ENCODE peak calls at places on chromosomes 3 and 15, in seven cellular contexts. One of them, this sample, is unnamed.
A peak's percentile ranks its signal among the peaks of the same experiment; 100 is the strongest.

GRCh38 chr15:63555520-63555919 is 41.7 kb upstream of the FBXL22 start:
- DNase-seq in hepatocyte: no peak
- DNase-seq in Panc1: no peak
- DNase-seq in sigmoid colon: no peak
- DNase-seq in right lobe of liver: no peak
- DNase-seq in right atrium auricular region: no peak
- DNase-seq in ovary: no peak
- DNase-seq in this sample: no peak

GRCh38 chr15:25545017-25545416 is 106.2 kb upstream of the UBE3A start:
- DNase-seq in hepatocyte: no peak
- DNase-seq in right lobe of liver: no peak
- DNase-seq in Panc1: no peak
- DNase-seq in right atrium auricular region: no peak
- DNase-seq in sigmoid colon: no peak
- DNase-seq in ovary: no peak
- DNase-seq in this sample: peak; percentile 59

GRCh38 chr15:40539030-40539429 is 25.8 kb downstream of the CCDC32 start:
- DNase-seq in ovary: no peak
- DNase-seq in sigmoid colon: no peak
- DNase-seq in Panc1: no peak
- DNase-seq in right atrium auricular region: no peak
- DNase-seq in right lobe of liver: no peak
- DNase-seq in hepatocyte: no peak
- DNase-seq in this sample: no peak

GRCh38 chr15:37550360-37551024 is 383.9 kb upstream of the TMCO5A start:
- DNase-seq in ovary: no peak
- DNase-seq in hepatocyte: no peak
- DNase-seq in Panc1: no peak
- DNase-seq in right lobe of liver: no peak
- DNase-seq in right atrium auricular region: no peak
- DNase-seq in sigmoid colon: no peak
- DNase-seq in this sample: no peak

GRCh38 chr3:169526246-169526645 is 137.3 kb downstream of the MECOM start:
- DNase-seq in sigmoid colon: no peak
- DNase-seq in hepatocyte: no peak
- DNase-seq in right lobe of liver: no peak
- DNase-seq in Panc1: no peak
- DNase-seq in ovary: no peak
- DNase-seq in right atrium auricular region: no peak
- DNase-seq in this sample: peak; percentile 5

GRCh38 chr3:115062412-115062956 is 84.6 kb downstream of the ZBTB20 start:
- DNase-seq in right lobe of liver: no peak
- DNase-seq in ovary: no peak
- DNase-seq in hepatocyte: no peak
- DNase-seq in Panc1: no peak
- DNase-seq in sigmoid colon: no peak
- DNase-seq in right atrium auricular region: no peak
- DNase-seq in this sample: no peak

GRCh38 chr3:116963802-116964201 is 254.2 kb downstream of the TUSC7 start:
- DNase-seq in Panc1: no peak
- DNase-seq in right atrium auricular region: no peak
- DNase-seq in hepatocyte: no peak
- DNase-seq in sigmoid colon: no peak
- DNase-seq in right lobe of liver: no peak
- DNase-seq in ovary: no peak
- DNase-seq in this sample: no peak

GRCh38 chr15:74815121-74815933 is 2.7 kb downstream of the LMAN1L start:
- DNase-seq in sigmoid colon: no peak
- DNase-seq in hepatocyte: no peak
- DNase-seq in Panc1: no peak
- DNase-seq in right lobe of liver: peak; percentile 83
- DNase-seq in right atrium auricular region: no peak
- DNase-seq in ovary: no peak
- DNase-seq in this sample: no peak

GRCh38 chr15:71575474-71576045 is 234.8 kb upstream of the NR2E3 start:
- DNase-seq in right atrium auricular region: no peak
- DNase-seq in right lobe of liver: no peak
- DNase-seq in ovary: no peak
- DNase-seq in hepatocyte: no peak
- DNase-seq in Panc1: no peak
- DNase-seq in sigmoid colon: no peak
- DNase-seq in this sample: no peak

GRCh38 chr3:197445886-197446631 is 109.7 kb downstream of the BDH1 start:
- DNase-seq in Panc1: no peak
- DNase-seq in sigmoid colon: peak; percentile 50
- DNase-seq in right lobe of liver: no peak
- DNase-seq in hepatocyte: no peak
- DNase-seq in ovary: no peak
- DNase-seq in right atrium auricular region: no peak
- DNase-seq in this sample: no peak

GRCh38 chr3:194777729-194778128 is 92.0 kb downstream of the FAM43A start:
- DNase-seq in hepatocyte: no peak
- DNase-seq in Panc1: no peak
- DNase-seq in right lobe of liver: peak; percentile 10
- DNase-seq in right atrium auricular region: peak; percentile 16
- DNase-seq in ovary: no peak
- DNase-seq in sigmoid colon: no peak
- DNase-seq in this sample: no peak

GRCh38 chr3:107988464-107989156 is 102.2 kb downstream of the CD47 start:
- DNase-seq in hepatocyte: peak; percentile 64
- DNase-seq in ovary: peak; percentile 52
- DNase-seq in right lobe of liver: peak; percentile 45
- DNase-seq in right atrium auricular region: no peak
- DNase-seq in sigmoid colon: no peak
- DNase-seq in Panc1: no peak
- DNase-seq in this sample: no peak

GRCh38 chr3:13016083-13016725 is 57.0 kb downstream of the IQSEC1 start:
- DNase-seq in Panc1: no peak
- DNase-seq in right atrium auricular region: peak; percentile 83
- DNase-seq in hepatocyte: no peak
- DNase-seq in ovary: no peak
- DNase-seq in right lobe of liver: no peak
- DNase-seq in sigmoid colon: peak; percentile 81
- DNase-seq in this sample: no peak

GRCh38 chr3:137768021-137768360 is 3.9 kb downstream of the SOX14 start:
- DNase-seq in right atrium auricular region: no peak
- DNase-seq in Panc1: no peak
- DNase-seq in sigmoid colon: no peak
- DNase-seq in right lobe of liver: no peak
- DNase-seq in hepatocyte: no peak
- DNase-seq in ovary: no peak
- DNase-seq in this sample: no peak
- H3K4me3 ChIP-seq in right atrium auricular region: no peak overlapping the region
- H3K4me3 ChIP-seq in Panc1: peak overlapping the region; percentile 57
- H3K4me3 ChIP-seq in sigmoid colon: peak overlapping the region; percentile 41
- H3K4me3 ChIP-seq in right lobe of liver: peak overlapping the region; percentile 43
- H3K4me3 ChIP-seq in hepatocyte: peak overlapping the region; percentile 29
- H3K4me3 ChIP-seq in ovary: no peak overlapping the region
- H3K4me3 ChIP-seq in this sample: no peak overlapping the region

DNA sequence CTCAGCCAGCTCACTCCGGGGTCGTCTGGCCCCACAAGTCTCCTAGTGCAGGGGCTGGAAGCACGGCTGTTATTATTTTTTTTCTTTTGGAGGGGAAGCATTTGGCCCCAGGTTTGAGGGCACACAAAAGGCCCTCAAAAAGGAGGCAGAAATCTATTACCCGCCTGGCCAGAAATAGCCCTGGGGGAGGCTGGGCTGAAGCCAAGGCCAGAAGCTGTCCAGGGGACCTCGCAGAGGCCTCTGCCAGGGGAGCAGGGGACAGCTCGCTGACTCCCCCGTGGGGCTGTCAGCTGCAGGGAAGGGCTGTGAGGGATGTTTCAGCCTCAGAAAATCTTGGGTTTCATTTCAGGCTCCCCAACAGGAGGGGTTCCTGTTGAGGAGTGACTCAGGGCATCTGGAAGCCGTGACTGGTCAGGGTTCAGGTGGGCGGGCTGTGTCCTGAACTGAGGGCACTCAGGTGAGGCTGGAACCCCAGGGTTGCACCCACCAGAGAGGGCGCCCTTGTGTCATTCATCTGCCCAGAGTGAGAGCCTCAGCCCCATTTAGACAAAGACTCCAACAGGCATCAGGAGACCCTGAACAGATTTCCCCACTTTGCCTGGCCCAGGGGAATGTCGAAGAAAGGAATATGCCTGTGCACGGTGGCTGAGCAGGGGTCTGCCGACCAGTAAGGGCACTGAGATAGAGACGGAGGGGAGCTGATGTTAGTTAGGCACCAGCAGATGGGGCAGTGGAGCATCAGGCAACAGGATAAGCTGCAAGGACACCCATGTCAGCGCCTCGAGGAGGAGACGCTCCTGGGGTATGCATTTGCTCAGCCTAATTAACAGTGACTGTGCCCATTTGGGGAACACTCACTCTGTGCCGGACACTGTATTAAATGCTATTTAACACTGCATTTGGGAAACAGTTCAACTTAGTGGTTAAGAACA is 43.5 kb upstream of the SLC6A11 start:
- DNase-seq in hepatocyte: no peak
- DNase-seq in sigmoid colon: no peak
- DNase-seq in ovary: no peak
- DNase-seq in right lobe of liver: no peak
- DNase-seq in right atrium auricular region: peak; percentile 44
- DNase-seq in Panc1: no peak
- DNase-seq in this sample: no peak
- H3K27me3 ChIP-seq in hepatocyte: no peaks in the 10 kb centered on the region
- H3K27me3 ChIP-seq in sigmoid colon: no peaks in the 10 kb centered on the region
- H3K27me3 ChIP-seq in ovary: no peaks in the 10 kb centered on the region
- H3K27me3 ChIP-seq in right lobe of liver: no peaks in the 10 kb centered on the region
- H3K27me3 ChIP-seq in right atrium auricular region: no peaks in the 10 kb centered on the region
- H3K27me3 ChIP-seq in Panc1: peaks cover 3% of the 10 kb centered on the region
- H3K27me3 ChIP-seq in this sample: no peaks in the 10 kb centered on the region

GRCh38 chr3:142502187-142502985 is 54.5 kb upstream of the XRN1 start:
- DNase-seq in right atrium auricular region: no peak
- DNase-seq in right lobe of liver: no peak
- DNase-seq in Panc1: no peak
- DNase-seq in hepatocyte: no peak
- DNase-seq in ovary: no peak
- DNase-seq in sigmoid colon: no peak
- DNase-seq in this sample: no peak
- TF ChIP-seq CTCF in right atrium auricular region: no peak
- TF ChIP-seq CTCF in right lobe of liver: no peak
- TF ChIP-seq CTCF in Panc1: no peak
- TF ChIP-seq CTCF in hepatocyte: no peak
- TF ChIP-seq CTCF in ovary: no peak
- TF ChIP-seq CTCF in sigmoid colon: no peak
- TF ChIP-seq CTCF in this sample: no peak

GRCh38 chr3:177144922-177145321 is 52.4 kb downstream of the TBL1XR1 start:
- DNase-seq in hepatocyte: no peak
- DNase-seq in Panc1: no peak
- DNase-seq in ovary: no peak
- DNase-seq in right atrium auricular region: no peak
- DNase-seq in right lobe of liver: no peak
- DNase-seq in sigmoid colon: no peak
- DNase-seq in this sample: no peak

GRCh38 chr3:177147790-177148189 is 49.5 kb downstream of the TBL1XR1 start:
- DNase-seq in right atrium auricular region: no peak
- DNase-seq in Panc1: no peak
- DNase-seq in hepatocyte: no peak
- DNase-seq in right lobe of liver: no peak
- DNase-seq in sigmoid colon: no peak
- DNase-seq in ovary: no peak
- DNase-seq in this sample: no peak

GRCh38 chr3:177145954-177146353 is 51.3 kb downstream of the TBL1XR1 start:
- DNase-seq in ovary: no peak
- DNase-seq in Panc1: no peak
- DNase-seq in sigmoid colon: no peak
- DNase-seq in right lobe of liver: no peak
- DNase-seq in hepatocyte: no peak
- DNase-seq in right atrium auricular region: no peak
- DNase-seq in this sample: no peak

GRCh38 chr3:177146646-177147045 is 50.6 kb downstream of the TBL1XR1 start:
- DNase-seq in sigmoid colon: no peak
- DNase-seq in right atrium auricular region: no peak
- DNase-seq in right lobe of liver: no peak
- DNase-seq in Panc1: no peak
- DNase-seq in hepatocyte: no peak
- DNase-seq in ovary: no peak
- DNase-seq in this sample: no peak

DNA sequence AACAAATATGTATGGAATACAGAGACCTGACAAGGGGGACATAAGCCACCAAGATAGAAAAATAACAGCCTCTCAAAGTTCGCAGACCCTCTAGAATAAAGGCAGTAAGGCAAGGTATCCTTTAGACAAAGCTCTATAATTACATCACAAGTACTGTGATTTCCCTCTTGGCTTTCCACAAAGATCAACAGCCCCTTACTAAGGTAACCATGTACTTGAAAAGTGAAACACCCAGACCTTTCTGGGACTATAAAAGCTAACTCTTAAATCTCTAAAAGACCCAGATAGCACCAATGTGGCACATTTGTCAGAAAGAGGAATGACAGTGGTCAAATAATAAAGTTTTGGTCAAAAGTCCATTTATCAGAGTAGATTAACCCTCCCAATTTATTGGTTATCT is 51.9 kb downstream of the TBL1XR1 start:
- DNase-seq in hepatocyte: no peak
- DNase-seq in sigmoid colon: no peak
- DNase-seq in ovary: no peak
- DNase-seq in right lobe of liver: no peak
- DNase-seq in right atrium auricular region: no peak
- DNase-seq in Panc1: no peak
- DNase-seq in this sample: no peak
- H3K4me3 ChIP-seq in hepatocyte: no peak overlapping the region
- H3K4me3 ChIP-seq in sigmoid colon: no peak overlapping the region
- H3K4me3 ChIP-seq in ovary: no peak overlapping the region
- H3K4me3 ChIP-seq in right lobe of liver: no peak overlapping the region
- H3K4me3 ChIP-seq in right atrium auricular region: no peak overlapping the region
- H3K4me3 ChIP-seq in Panc1: no peak overlapping the region
- H3K4me3 ChIP-seq in this sample: no peak overlapping the region

DNA sequence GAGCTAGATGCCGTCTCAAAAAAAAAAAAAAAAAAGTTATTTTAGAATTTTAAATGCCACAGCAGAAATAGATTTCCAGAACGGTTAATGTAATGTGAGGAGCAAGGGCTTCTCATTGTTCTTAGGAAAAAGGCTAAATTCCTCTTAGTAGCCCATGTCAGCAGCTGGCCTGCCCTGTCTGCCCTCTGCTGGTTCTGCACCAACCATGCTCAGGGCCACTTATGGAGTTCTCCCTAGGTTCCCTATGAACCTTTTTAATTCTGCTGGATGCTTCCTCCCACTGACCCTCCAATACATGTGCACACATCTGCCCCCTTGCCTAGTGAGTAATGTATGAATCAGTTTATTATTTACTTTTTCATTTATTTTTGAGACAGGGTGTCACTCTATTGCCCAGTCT is 32.2 kb upstream of the DPPA4 start:
- DNase-seq in sigmoid colon: no peak
- DNase-seq in right atrium auricular region: no peak
- DNase-seq in ovary: no peak
- DNase-seq in Panc1: no peak
- DNase-seq in right lobe of liver: peak; percentile 55
- DNase-seq in hepatocyte: peak; percentile 10
- DNase-seq in this sample: no peak
- H3K27me3 ChIP-seq in sigmoid colon: no peaks in the 10 kb centered on the region
- H3K27me3 ChIP-seq in right atrium auricular region: no peaks in the 10 kb centered on the region
- H3K27me3 ChIP-seq in ovary: no peaks in the 10 kb centered on the region
- H3K27me3 ChIP-seq in Panc1: no peaks in the 10 kb centered on the region
- H3K27me3 ChIP-seq in right lobe of liver: no peaks in the 10 kb centered on the region
- H3K27me3 ChIP-seq in hepatocyte: no peaks in the 10 kb centered on the region
- H3K27me3 ChIP-seq in this sample: no peaks in the 10 kb centered on the region

GRCh38 chr3:190384241-190384863 is 3.6 kb upstream of the CLDN16 start:
- DNase-seq in sigmoid colon: no peak
- DNase-seq in hepatocyte: peak; percentile 78
- DNase-seq in right lobe of liver: peak; percentile 78
- DNase-seq in right atrium auricular region: no peak
- DNase-seq in ovary: no peak
- DNase-seq in Panc1: peak; percentile 84
- DNase-seq in this sample: peak; percentile 76
- TF ChIP-seq CTCF in sigmoid colon: no peak
- TF ChIP-seq CTCF in hepatocyte: peak; percentile 71
- TF ChIP-seq CTCF in right lobe of liver: peak; percentile 83
- TF ChIP-seq CTCF in right atrium auricular region: peak; percentile 44
- TF ChIP-seq CTCF in ovary: peak; percentile 44
- TF ChIP-seq CTCF in Panc1: peak; percentile 89
- TF ChIP-seq CTCF in this sample: peak; percentile 80